ENCODE peak calls at places on chromosomes 12 and 14, in four cellular contexts. One of them, this sample, is unnamed. For H3K27me3, the result is how much of the 10 kb centered on the place peaks cover.

GRCh38 chr12:109763201-109763841 is 49.7 kb downstream of the FAM222A start:
- DNase-seq in cardiac muscle cell: peak
- DNase-seq in ovary: no peak
- DNase-seq in AG04450: no peak
- DNase-seq in this sample: peak

GRCh38 chr14:52977798-52978197 is 26.9 kb upstream of the FERMT2 start:
- DNase-seq in cardiac muscle cell: no peak
- DNase-seq in ovary: no peak
- DNase-seq in AG04450: no peak
- DNase-seq in this sample: no peak

GRCh38 chr14:68216072-68216471 is 396.5 kb downstream of the RAD51B start:
- DNase-seq in cardiac muscle cell: no peak
- DNase-seq in ovary: no peak
- DNase-seq in AG04450: no peak
- DNase-seq in this sample: no peak

GRCh38 chr12:111446631-111447570 is 41.2 kb downstream of the SH2B3 start:
- DNase-seq in cardiac muscle cell: no peak
- DNase-seq in ovary: no peak
- DNase-seq in AG04450: no peak
- DNase-seq in this sample: peak

GRCh38 chr12:11765817-11766794 is 116.6 kb downstream of the ETV6 start:
- DNase-seq in cardiac muscle cell: peak
- DNase-seq in ovary: no peak
- DNase-seq in AG04450: peak
- DNase-seq in this sample: no peak

GRCh38 chr12:71594214-71594948 is 69.3 kb downstream of the ZFC3H1 start:
- DNase-seq in cardiac muscle cell: peak
- DNase-seq in ovary: peak
- DNase-seq in AG04450: no peak
- DNase-seq in this sample: no peak

GRCh38 chr14:91429385-91429784 is 11.8 kb upstream of the CCDC88C start:
- DNase-seq in cardiac muscle cell: no peak
- DNase-seq in ovary: no peak
- DNase-seq in AG04450: no peak
- DNase-seq in this sample: no peak

GRCh38 chr12:913919-914718 is 35.4 kb downstream of the RAD52 start:
- DNase-seq in cardiac muscle cell: peak
- DNase-seq in ovary: no peak
- DNase-seq in AG04450: peak
- DNase-seq in this sample: no peak

GRCh38 chr14:50977863-50978520 is 33.7 kb upstream of the PYGL start:
- DNase-seq in cardiac muscle cell: no peak
- DNase-seq in ovary: no peak
- DNase-seq in AG04450: no peak
- DNase-seq in this sample: no peak

GRCh38 chr12:79001404-79001803 is 136.8 kb downstream of the SYT1 start:
- DNase-seq in cardiac muscle cell: no peak
- DNase-seq in ovary: no peak
- DNase-seq in AG04450: no peak
- DNase-seq in this sample: no peak

GRCh38 chr12:27367078-27367477 is 34.4 kb downstream of the BMAL2 start:
- DNase-seq in cardiac muscle cell: peak
- DNase-seq in ovary: no peak
- DNase-seq in AG04450: no peak
- DNase-seq in this sample: no peak

GRCh38 chr12:26748741-26749431 is 84.1 kb downstream of the ITPR2 start:
- DNase-seq in cardiac muscle cell: peak
- DNase-seq in ovary: no peak
- DNase-seq in AG04450: no peak
- DNase-seq in this sample: no peak

GRCh38 chr12:27516625-27517024 is 7.4 kb upstream of the PPFIBP1 start:
- DNase-seq in cardiac muscle cell: no peak
- DNase-seq in ovary: no peak
- DNase-seq in AG04450: no peak
- DNase-seq in this sample: no peak

GRCh38 chr14:51513281-51513680 is 138.4 kb upstream of the FRMD6 start:
- DNase-seq in cardiac muscle cell: no peak
- DNase-seq in ovary: no peak
- DNase-seq in AG04450: no peak
- DNase-seq in this sample: no peak

GRCh38 chr14:90034835-90035525 is 26.8 kb upstream of the KCNK13 start:
- DNase-seq in cardiac muscle cell: no peak
- DNase-seq in ovary: no peak
- DNase-seq in AG04450: no peak
- DNase-seq in this sample: no peak

GRCh38 chr12:39619316-39619659 is 315 bp downstream of the ABCD2 start:
- DNase-seq in cardiac muscle cell: peak
- DNase-seq in ovary: no peak
- DNase-seq in AG04450: no peak
- DNase-seq in this sample: no peak

GRCh38 chr14:97641827-97642226 is 844.6 kb downstream of the VRK1 start:
- DNase-seq in cardiac muscle cell: no peak
- DNase-seq in ovary: no peak
- DNase-seq in AG04450: no peak
- DNase-seq in this sample: no peak

GRCh38 chr12:116577149-116577548 is 18.0 kb downstream of the MAP1LC3B2 start:
- DNase-seq in cardiac muscle cell: peak
- DNase-seq in ovary: no peak
- DNase-seq in AG04450: no peak
- DNase-seq in this sample: no peak

GRCh38 chr12:32039917-32040575 is 66.6 kb upstream of the BICD1 start:
- DNase-seq in cardiac muscle cell: peak
- DNase-seq in ovary: no peak
- DNase-seq in AG04450: no peak
- DNase-seq in this sample: peak

GRCh38 chr12:100372846-100373245 is 16.0 kb downstream of the SLC17A8 start:
- DNase-seq in cardiac muscle cell: no peak
- DNase-seq in ovary: no peak
- DNase-seq in AG04450: no peak
- DNase-seq in this sample: no peak

GRCh38 chr14:76920572-76921175 is 94.5 kb downstream of the LRRC74A start:
- DNase-seq in cardiac muscle cell: peak
- DNase-seq in ovary: no peak
- DNase-seq in AG04450: no peak
- DNase-seq in this sample: no peak

GRCh38 chr12:56336361-56337167 is 2.1 kb upstream of the IL23A start:
- DNase-seq in cardiac muscle cell: no peak
- DNase-seq in ovary: no peak
- DNase-seq in AG04450: no peak
- DNase-seq in this sample: no peak

GRCh38 chr12:13171921-13172859 is 24.3 kb upstream of the EMP1 start:
- DNase-seq in cardiac muscle cell: peak
- DNase-seq in ovary: no peak
- DNase-seq in AG04450: no peak
- DNase-seq in this sample: peak

GRCh38 chr14:40727107-40727506 is 879.6 kb upstream of the LRFN5 start:
- DNase-seq in cardiac muscle cell: no peak
- DNase-seq in ovary: no peak
- DNase-seq in AG04450: no peak
- DNase-seq in this sample: no peak

GRCh38 chr12:116423053-116423452 is 136.1 kb upstream of the MAP1LC3B2 start:
- DNase-seq in cardiac muscle cell: peak
- DNase-seq in ovary: no peak
- DNase-seq in AG04450: no peak
- DNase-seq in this sample: no peak

GRCh38 chr12:24838531-24838950 is 110.4 kb downstream of the BCAT1 start:
- DNase-seq in cardiac muscle cell: peak
- DNase-seq in ovary: peak
- DNase-seq in AG04450: peak
- DNase-seq in this sample: no peak

GRCh38 chr12:14471497-14471896 is 96.2 kb downstream of the PLBD1 start:
- DNase-seq in cardiac muscle cell: no peak
- DNase-seq in ovary: no peak
- DNase-seq in AG04450: no peak
- DNase-seq in this sample: no peak

GRCh38 chr12:4112734-4113396 is 160.7 kb upstream of the CCND2 start:
- DNase-seq in cardiac muscle cell: no peak
- DNase-seq in ovary: no peak
- DNase-seq in AG04450: no peak
- DNase-seq in this sample: no peak

GRCh38 chr14:74038015-74038859 is 19.1 kb downstream of the BBOF1 start:
- DNase-seq in cardiac muscle cell: peak
- DNase-seq in ovary: no peak
- DNase-seq in AG04450: no peak
- DNase-seq in this sample: peak

GRCh38 chr12:15629108-15629507 is 160.1 kb downstream of the EPS8 start:
- DNase-seq in cardiac muscle cell: peak
- DNase-seq in ovary: peak
- DNase-seq in AG04450: peak
- DNase-seq in this sample: peak

GRCh38 chr12:68449196-68449595 is 117.0 kb upstream of the MDM1 start:
- DNase-seq in cardiac muscle cell: no peak
- DNase-seq in ovary: no peak
- DNase-seq in AG04450: no peak
- DNase-seq in this sample: no peak

GRCh38 chr14:85527458-85527857 is 2.5 kb upstream of the FLRT2 start:
- DNase-seq in cardiac muscle cell: peak
- DNase-seq in ovary: no peak
- DNase-seq in AG04450: no peak
- DNase-seq in this sample: no peak

GRCh38 chr14:54881761-54882401 is 20.7 kb downstream of the GCH1 start:
- DNase-seq in cardiac muscle cell: peak
- DNase-seq in ovary: no peak
- DNase-seq in AG04450: no peak
- DNase-seq in this sample: no peak

GRCh38 chr14:90177537-90178189 is 78.7 kb upstream of the PSMC1 start:
- DNase-seq in cardiac muscle cell: peak
- DNase-seq in ovary: no peak
- DNase-seq in AG04450: no peak
- DNase-seq in this sample: no peak

GRCh38 chr14:60589442-60589841 is 59.8 kb downstream of the SIX1 start:
- DNase-seq in cardiac muscle cell: no peak
- DNase-seq in ovary: no peak
- DNase-seq in AG04450: no peak
- DNase-seq in this sample: no peak

GRCh38 chr12:132266370-132266769 is 63.0 kb downstream of the GALNT9 start:
- DNase-seq in cardiac muscle cell: no peak
- DNase-seq in ovary: no peak
- DNase-seq in AG04450: no peak
- DNase-seq in this sample: no peak

GRCh38 chr14:71702799-71703198 is 229.4 kb upstream of the RGS6 start:
- DNase-seq in cardiac muscle cell: no peak
- DNase-seq in ovary: no peak
- DNase-seq in AG04450: no peak
- DNase-seq in this sample: no peak
- H3K4me3 ChIP-seq in cardiac muscle cell: no peak
- H3K4me3 ChIP-seq in ovary: no peak
- H3K4me3 ChIP-seq in AG04450: no peak
- H3K4me3 ChIP-seq in this sample: no peak

DNA sequence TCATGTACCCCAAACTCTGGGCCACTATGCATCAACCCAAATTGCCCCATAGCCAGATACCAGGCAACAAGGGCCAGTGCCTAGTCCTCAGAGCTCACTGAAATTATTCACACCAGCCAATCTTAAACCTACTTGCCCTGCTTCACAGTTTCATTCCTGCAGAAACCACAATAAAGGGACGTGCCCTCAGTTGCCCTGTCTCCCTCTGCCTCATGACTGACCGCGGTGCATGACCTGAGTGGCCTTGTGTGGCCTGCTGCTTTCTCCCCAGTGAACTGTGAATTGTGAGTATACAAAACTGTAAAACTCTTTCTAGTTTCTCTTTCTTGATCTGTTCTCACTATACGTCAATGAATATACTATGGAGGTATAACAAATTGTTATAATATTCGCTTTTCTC is 490.9 kb upstream of the MIS18BP1 start:
- DNase-seq in cardiac muscle cell: no peak
- DNase-seq in ovary: no peak
- DNase-seq in AG04450: no peak
- DNase-seq in this sample: no peak
- H3K27me3 ChIP-seq in cardiac muscle cell: under half
- H3K27me3 ChIP-seq in ovary: under half
- H3K27me3 ChIP-seq in AG04450: under half
- H3K27me3 ChIP-seq in this sample: under half

GRCh38 chr12:93539821-93540220 is 32.7 kb upstream of the SOCS2 start:
- DNase-seq in cardiac muscle cell: no peak
- DNase-seq in ovary: no peak
- DNase-seq in AG04450: no peak
- DNase-seq in this sample: no peak
- H3K4me3 ChIP-seq in cardiac muscle cell: no peak
- H3K4me3 ChIP-seq in ovary: no peak
- H3K4me3 ChIP-seq in AG04450: no peak
- H3K4me3 ChIP-seq in this sample: no peak

GRCh38 chr12:89349814-89350213 is 2.5 kb downstream of the DUSP6 start:
- DNase-seq in cardiac muscle cell: peak
- DNase-seq in ovary: no peak
- DNase-seq in AG04450: no peak
- DNase-seq in this sample: no peak

GRCh38 chr12:89350260-89350659 is 2.0 kb downstream of the DUSP6 start:
- DNase-seq in cardiac muscle cell: no peak
- DNase-seq in ovary: no peak
- DNase-seq in AG04450: no peak
- DNase-seq in this sample: no peak

GRCh38 chr12:89350661-89351488 is 1.4 kb downstream of the DUSP6 start:
- DNase-seq in cardiac muscle cell: peak
- DNase-seq in ovary: no peak
- DNase-seq in AG04450: no peak
- DNase-seq in this sample: peak

GRCh38 chr12:89347325-89347829 is 4.9 kb downstream of the DUSP6 start:
- DNase-seq in cardiac muscle cell: peak
- DNase-seq in ovary: no peak
- DNase-seq in AG04450: no peak
- DNase-seq in this sample: no peak

DNA sequence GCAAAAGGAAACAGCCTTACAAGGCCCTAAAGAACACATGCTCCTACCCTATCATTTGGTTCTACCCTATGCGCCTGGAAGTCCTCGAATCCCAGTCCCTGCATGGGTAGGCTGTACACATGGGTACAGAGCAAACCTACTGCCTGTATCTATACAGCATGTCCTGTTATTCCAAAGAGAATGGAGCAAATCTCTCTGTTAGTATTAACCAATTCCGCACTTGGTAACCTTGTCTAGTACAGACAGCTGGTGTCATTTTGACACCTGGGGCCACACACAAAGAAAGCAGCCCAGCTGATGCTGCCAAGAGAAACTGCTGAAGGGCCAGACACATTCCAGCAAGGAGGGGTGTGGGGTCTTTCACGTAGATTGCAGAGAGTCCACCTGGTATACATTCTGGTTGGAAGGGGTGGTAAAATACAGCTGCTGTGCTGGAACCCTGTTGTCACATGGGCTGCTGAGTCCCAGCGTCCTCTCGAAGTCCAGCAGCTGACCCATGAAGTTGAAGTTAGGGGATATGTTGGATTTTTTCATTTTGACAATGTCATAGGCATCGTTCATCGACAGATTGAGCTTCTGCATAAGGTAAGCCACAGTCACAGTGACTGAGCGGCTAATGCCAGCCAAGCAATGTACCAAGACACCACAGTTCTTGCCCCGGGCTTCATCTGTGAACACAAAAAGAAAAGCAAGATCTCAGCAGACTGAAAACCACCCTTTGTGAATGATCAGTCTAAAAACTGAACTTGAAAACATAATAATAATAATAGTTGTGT is 3.2 kb downstream of the DUSP6 start:
- DNase-seq in cardiac muscle cell: peak
- DNase-seq in ovary: no peak
- DNase-seq in AG04450: no peak
- DNase-seq in this sample: no peak
- H3K27me3 ChIP-seq in cardiac muscle cell: under half
- H3K27me3 ChIP-seq in ovary: under half
- H3K27me3 ChIP-seq in AG04450: under half
- H3K27me3 ChIP-seq in this sample: under half

GRCh38 chr12:128797119-128798118 is 26.3 kb downstream of the SLC15A4 start:
- DNase-seq in cardiac muscle cell: peak
- DNase-seq in ovary: no peak
- DNase-seq in AG04450: peak
- DNase-seq in this sample: no peak
- H3K4me3 ChIP-seq in cardiac muscle cell: no peak
- H3K4me3 ChIP-seq in ovary: no peak
- H3K4me3 ChIP-seq in AG04450: no peak
- H3K4me3 ChIP-seq in this sample: no peak